ENCODE peak calls at places on chromosomes 6 and 20, in five cellular contexts. Q is endothelial cell of umbilical vein, L is HepG2, T is K562, D is A549. N is an unnamed sample.

GRCh38 chr6:85252552-85252951 is 197.3 kb upstream of the NT5E start:
- DNase-seq in Q (no peak), D (no peak), T (no peak), L (no peak), N (no peak)

GRCh38 chr20:5211803-5212714 is 85.3 kb downstream of the CDS2 start:
- DNase-seq in T (no peak), D (no peak), L (peak), Q (no peak), N (no peak)

GRCh38 chr6:129795261-129795660 is 65.9 kb downstream of the TMEM244 start:
- DNase-seq in L (no peak), D (no peak), T (no peak), Q (no peak), N (no peak)

GRCh38 chr6:46437671-46438221 is 53.5 kb downstream of the RCAN2 start:
- DNase-seq in L (no peak), D (no peak), T (no peak), Q (no peak), N (no peak)

GRCh38 chr6:12392490-12392889 is 102.3 kb downstream of the EDN1 start:
- DNase-seq in Q (peak), D (no peak), T (no peak), L (no peak), N (no peak)

GRCh38 chr20:23245553-23246128 is 105.0 kb upstream of the NXT1 start:
- DNase-seq in T (peak), D (peak), L (peak), Q (peak), N (peak)

GRCh38 chr6:168161371-168161750 is 82.3 kb upstream of the FRMD1 start:
- DNase-seq in Q (no peak), D (no peak), L (no peak), T (no peak), N (no peak)

GRCh38 chr6:10403385-10404106 is 11.3 kb downstream of the TFAP2A start:
- DNase-seq in T (peak), D (peak), Q (no peak), L (no peak), N (no peak)

GRCh38 chr6:1689141-1689540 is 79.4 kb downstream of the FOXC1 start:
- DNase-seq in T (no peak), L (no peak), D (no peak), Q (no peak), N (no peak)

GRCh38 chr20:61364147-61364546 is 112.1 kb downstream of the CDH4 start:
- DNase-seq in L (no peak), T (no peak), D (no peak), Q (no peak), N (no peak)

GRCh38 chr6:133891814-133892443 is 3.0 kb downstream of the TCF21 start:
- DNase-seq in L (no peak), D (no peak), Q (peak), T (no peak), N (no peak)

GRCh38 chr6:110738899-110739365 is 76.3 kb downstream of the CDK19 start:
- DNase-seq in L (peak), T (no peak), Q (no peak), D (no peak), N (peak)

GRCh38 chr6:86147859-86148258 is 505.2 kb upstream of the SYNCRIP start:
- DNase-seq in L (no peak), Q (no peak), D (no peak), T (no peak), N (no peak)

DNA sequence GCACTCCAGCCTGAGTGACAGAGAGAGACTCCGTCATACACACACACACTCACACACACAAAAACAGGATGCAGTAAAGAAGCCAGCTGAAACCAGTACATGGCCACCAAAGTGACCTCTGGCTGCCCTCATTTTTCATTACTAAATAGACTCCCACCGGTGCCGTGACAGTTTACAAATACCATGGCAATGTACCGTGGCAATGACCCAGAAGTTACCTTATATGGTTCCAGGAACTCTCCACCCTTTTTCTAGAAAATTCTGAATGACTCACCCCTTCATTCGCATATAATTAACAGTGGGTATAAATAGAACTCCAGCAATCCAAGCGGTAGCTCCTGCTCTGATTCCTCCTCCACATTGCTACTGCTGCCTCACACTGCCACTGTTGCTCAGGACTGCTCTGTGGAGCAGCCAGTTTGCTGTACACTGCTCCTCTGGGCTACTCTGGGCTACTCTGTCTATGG is 57.7 kb downstream of the SNX5 start:
- DNase-seq in L (no peak), Q (peak), D (no peak), T (peak), N (no peak)
- TF ChIP-seq MYC in L (no peak), Q (no peak), D (no peak), T (no peak), N (no peak)

GRCh38 chr6:43520097-43520496 is 3.2 kb downstream of the POLR1C start:
- DNase-seq in Q (no peak), T (no peak), D (no peak), L (no peak), N (no peak)

GRCh38 chr6:43521836-43522235 is 4.9 kb downstream of the POLR1C start:
- DNase-seq in D (no peak), L (no peak), Q (no peak), T (no peak), N (no peak)

GRCh38 chr6:43523282-43523681 is 6.4 kb downstream of the POLR1C start:
- DNase-seq in D (no peak), L (no peak), Q (no peak), T (no peak), N (no peak)

GRCh38 chr6:43522547-43523263 is 5.8 kb downstream of the POLR1C start:
- DNase-seq in L (no peak), T (no peak), Q (no peak), D (no peak), N (peak)

DNA sequence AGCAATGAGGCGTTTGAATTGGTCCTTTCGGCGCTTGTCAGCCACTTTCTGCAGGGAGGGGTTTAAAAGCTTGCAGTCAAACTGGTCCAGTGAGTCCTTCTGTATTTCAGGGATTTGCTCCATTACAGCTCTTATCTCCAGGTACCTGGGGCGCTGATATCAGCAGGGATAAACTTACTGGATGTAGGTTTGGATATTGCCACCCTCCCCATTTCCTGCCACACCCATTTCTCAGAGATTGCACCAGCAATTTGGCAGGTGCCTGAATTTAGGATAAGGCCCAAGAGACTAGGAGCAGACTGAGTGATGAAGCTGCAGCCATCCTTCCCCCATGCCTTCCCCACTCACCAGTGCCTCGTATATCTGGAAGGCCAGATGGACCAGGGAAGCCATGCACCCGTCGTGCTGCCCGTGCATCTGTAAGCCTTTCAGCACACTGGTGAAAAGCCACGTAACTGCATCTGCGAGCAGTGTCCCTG is 7.6 kb downstream of the POLR1C start:
- DNase-seq in L (no peak), T (no peak), D (no peak), Q (no peak), N (no peak)
- TF ChIP-seq POLR2A in L (peak), T (peak), D (no peak), Q (no peak), N (no peak)

DNA sequence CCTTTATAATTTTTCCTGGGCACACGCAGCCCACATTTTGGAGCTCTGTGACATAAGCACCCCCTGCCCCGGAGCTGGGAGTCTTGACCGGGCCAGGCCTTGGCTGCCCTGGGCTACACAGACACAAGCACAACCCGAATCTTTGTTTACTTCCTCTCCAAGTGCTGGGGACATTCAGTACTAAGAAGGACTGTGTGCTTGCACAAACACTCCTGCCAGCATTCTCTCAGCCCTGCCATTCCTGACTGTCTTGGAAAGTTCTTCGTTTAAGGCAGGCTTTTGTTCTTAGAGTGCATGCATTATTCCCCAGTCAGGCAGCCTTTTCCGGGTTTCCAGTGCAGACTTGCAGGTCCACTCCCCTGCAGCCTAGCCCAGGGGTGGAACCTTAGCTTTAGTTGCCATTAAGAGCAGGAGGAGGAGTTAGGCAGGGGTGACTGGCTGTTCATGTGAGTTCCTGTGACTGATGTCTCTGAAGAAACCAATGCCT is 28.6 kb downstream of the FOXO3 start:
- DNase-seq in Q (peak), D (peak), T (peak), L (peak), N (peak)
- H3K4me3 ChIP-seq in Q (no peak), D (no peak), T (no peak), L (no peak), N (no peak)

DNA sequence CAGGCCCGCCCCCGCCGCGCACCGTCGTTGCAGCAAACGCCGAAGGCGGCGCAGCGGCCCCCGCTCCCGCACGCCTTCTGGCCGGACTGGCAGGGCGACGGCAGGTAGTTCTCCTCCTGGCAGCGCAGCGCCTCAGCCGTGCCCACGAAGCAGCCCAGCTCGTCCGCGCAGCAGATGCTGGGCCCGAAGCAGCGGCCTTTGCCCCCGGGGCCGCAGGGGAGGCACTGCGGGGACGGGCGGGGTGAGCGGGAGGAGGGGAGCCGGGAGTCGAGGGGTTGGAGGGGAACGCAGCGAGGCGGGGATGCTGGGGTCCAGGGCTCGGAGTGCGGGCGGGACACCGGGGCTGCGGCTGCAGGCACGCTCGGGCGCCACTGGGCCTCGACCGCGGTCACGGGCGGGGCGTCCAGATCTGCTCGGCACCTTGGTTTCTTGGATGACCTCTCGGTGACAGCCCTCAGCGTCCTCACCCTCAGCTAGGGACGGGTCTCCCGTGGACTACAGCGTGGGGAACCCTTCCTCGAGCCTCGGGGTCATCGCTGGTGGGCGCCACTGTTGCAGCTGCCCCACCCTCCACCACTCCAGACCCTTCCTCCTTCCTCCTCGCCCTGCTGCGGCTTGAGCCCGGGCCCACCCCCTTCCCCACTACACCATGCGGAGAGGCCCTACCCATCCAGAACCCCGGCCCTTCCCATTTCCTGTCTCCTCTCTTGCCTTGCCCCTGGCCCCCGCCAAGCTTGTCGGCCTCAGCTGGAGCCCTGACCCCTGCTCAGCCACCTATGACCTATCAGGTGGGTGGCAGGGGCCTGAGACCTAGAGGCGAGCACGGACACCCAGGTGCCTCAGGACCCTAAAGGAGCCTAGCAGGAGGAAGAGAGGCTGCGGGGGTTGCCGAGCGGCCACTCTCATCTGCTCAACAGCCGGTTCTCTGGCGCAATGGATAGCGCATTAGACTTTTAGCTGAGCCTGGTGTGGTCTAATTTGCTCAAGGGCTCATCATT is 1.3 kb downstream of the AVP start:
- DNase-seq in D (no peak), L (peak), T (no peak), Q (no peak), N (peak)
- TF ChIP-seq MYC in D (no peak), L (no peak), T (no peak), Q (no peak), N (no peak)

DNA sequence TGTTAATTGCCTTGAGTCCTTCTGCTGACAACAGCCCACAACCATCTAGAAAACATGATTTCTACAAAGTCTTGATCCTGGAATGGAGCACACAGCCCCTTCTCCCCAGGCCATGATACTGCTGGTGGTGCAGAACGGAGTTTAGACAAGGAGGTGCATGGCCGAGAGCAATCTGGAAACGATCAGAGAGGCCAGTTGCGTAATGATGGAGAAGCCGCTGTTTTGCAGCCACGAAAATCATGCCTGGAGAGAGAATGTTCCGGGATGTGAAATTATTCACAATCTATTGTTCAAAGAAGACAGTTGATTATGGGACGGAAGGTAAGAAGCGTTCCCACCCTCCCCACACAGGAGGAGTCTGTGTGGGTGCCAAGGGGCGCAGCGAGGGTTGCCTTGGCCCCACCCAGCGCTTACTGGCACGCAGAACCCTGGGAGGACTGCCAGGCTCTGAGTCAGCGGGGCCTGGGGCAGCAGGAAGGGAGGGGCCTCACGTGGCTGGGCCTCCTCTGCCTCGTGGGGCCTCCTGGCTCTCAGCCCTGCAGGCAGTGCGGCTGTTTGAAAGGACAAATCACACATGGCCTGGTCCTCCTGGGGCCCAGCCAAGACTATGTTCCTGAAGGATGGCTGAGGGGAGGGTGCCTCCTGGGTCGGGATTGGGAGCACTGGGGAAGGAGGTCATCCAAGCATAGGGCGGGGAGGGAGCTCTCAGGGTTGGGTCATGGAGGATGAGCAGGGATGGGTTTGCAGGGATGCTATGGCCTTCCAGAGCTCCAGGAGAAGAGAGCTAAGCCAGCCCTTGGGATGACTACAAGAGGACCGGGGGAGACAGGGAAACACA is 8.7 kb upstream of the AP5S1 start:
- DNase-seq in D (peak), Q (peak), L (peak), T (peak), N (peak)
- TF ChIP-seq POLR2A in D (peak), Q (peak), L (peak), T (no peak), N (peak)

GRCh38 chr6:27295301-27296079 is 16.6 kb downstream of the POM121L2 start:
- DNase-seq in L (peak), T (peak), D (no peak), Q (peak), N (peak)
- H3K4me3 ChIP-seq in L (peak), T (peak), D (peak), Q (peak), N (peak)

DNA sequence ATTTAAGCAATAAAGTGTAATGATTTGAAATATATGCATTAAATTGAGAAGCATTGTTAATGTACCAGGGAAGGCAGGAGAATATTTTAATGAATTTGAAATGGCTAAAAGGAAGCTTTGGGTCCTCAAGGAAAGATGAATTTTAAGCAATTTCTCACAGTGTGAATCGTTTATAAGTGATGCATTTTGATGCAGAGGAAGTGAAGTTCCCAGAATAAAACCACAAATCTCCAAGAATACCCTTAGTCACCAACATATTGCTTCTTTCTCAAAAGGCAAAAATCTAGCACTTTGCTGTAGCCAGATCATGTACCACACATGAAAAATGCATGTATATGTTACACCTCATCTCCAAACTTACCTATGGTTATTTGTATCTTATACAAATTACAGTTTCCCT is 11.7 kb downstream of the TPD52L1 start:
- DNase-seq in Q (no peak), L (no peak), D (no peak), T (no peak), N (no peak)
- TF ChIP-seq MYC in Q (no peak), L (no peak), D (no peak), T (no peak), N (no peak)

GRCh38 chr6:32194825-32195651 is 2.6 kb upstream of the GPSM3 start:
- DNase-seq in L (no peak), Q (peak), T (no peak), D (peak), N (peak)
- TF ChIP-seq POLR2A in L (no peak), Q (no peak), T (no peak), D (peak), N (peak)